ENCODE peak calls at places on chromosomes 1 and 21, in five cellular contexts. C is NB4, D is breast epithelium, I is Peyer's patch, Q is tibial nerve. J is an unnamed sample.

GRCh38 chr1:152495066-152495675 is 15.4 kb upstream of the LCE5A start:
- DNase-seq in C (peak), D (no peak), I (peak), Q (no peak), J (no peak)

GRCh38 chr1:172499636-172500141 is 33.3 kb upstream of the SUCO start:
- DNase-seq in C (peak), D (no peak), I (peak), Q (no peak), J (peak)

GRCh38 chr21:38999148-38999547 is 184.1 kb downstream of the PSMG1 start:
- DNase-seq in C (no peak), D (no peak), I (no peak), Q (no peak), J (no peak)

GRCh38 chr1:9319208-9319788 is 26.6 kb downstream of the SPSB1 start:
- DNase-seq in C (no peak), D (no peak), I (no peak), Q (no peak), J (no peak)

GRCh38 chr1:19643602-19644419 is at the start of gene NBL1:
- DNase-seq in C (peak), D (peak), I (peak), Q (peak), J (peak)

GRCh38 chr1:32797456-32797855 is 19.7 kb downstream of the YARS1 start:
- DNase-seq in C (no peak), D (no peak), I (no peak), Q (no peak), J (no peak)

GRCh38 chr1:212225416-212225815 is 59.8 kb upstream of the PPP2R5A start:
- DNase-seq in C (no peak), D (no peak), I (no peak), Q (no peak), J (no peak)

GRCh38 chr1:196372896-196373536 is 235.2 kb downstream of the KCNT2 start:
- DNase-seq in C (peak), D (no peak), I (no peak), Q (no peak), J (no peak)

GRCh38 chr1:181089017-181089776 is 697 bp downstream of the IER5 start:
- DNase-seq in C (peak), D (no peak), I (peak), Q (no peak), J (no peak)

GRCh38 chr1:39148942-39149341 is 55.6 kb upstream of the MACF1 start:
- DNase-seq in C (no peak), D (no peak), I (no peak), Q (no peak), J (no peak)

GRCh38 chr1:173056355-173056754 is 5.6 kb upstream of the TNFSF18 start:
- DNase-seq in C (no peak), D (no peak), I (no peak), Q (no peak), J (no peak)

GRCh38 chr1:20169932-20170331 is 16.0 kb upstream of the UBXN10 start:
- DNase-seq in C (no peak), D (no peak), I (no peak), Q (no peak), J (no peak)

GRCh38 chr1:240414237-240414636 is 197.7 kb downstream of the GREM2 start:
- DNase-seq in C (no peak), D (no peak), I (no peak), Q (no peak), J (no peak)

GRCh38 chr1:20265243-20265642 is 25.4 kb upstream of the VWA5B1 start:
- DNase-seq in C (no peak), D (no peak), I (no peak), Q (no peak), J (no peak)

GRCh38 chr1:201085902-201086735 is 26.1 kb downstream of the CACNA1S start:
- DNase-seq in C (peak), D (no peak), I (peak), Q (no peak), J (peak)
- TF ChIP-seq CTCF in C (peak), D (peak), I (no peak), Q (peak), J (peak)

GRCh38 chr1:155273134-155273982 is at the start of gene CLK2:
- DNase-seq in C (peak), D (peak), I (peak), Q (peak), J (peak)
- TF ChIP-seq POLR2A in C (peak), D (peak), I (peak), Q (peak), J (peak)

GRCh38 chr1:156743367-156744302 is 2.7 kb upstream of the MRPL24 start:
- DNase-seq in C (no peak), D (no peak), I (no peak), Q (no peak), J (no peak)
- TF ChIP-seq CTCF in C (no peak), D (no peak), I (no peak), Q (no peak), J (no peak)

GRCh38 chr1:2400950-2401649 is 9.5 kb downstream of the RER1 start:
- DNase-seq in C (no peak), D (no peak), I (no peak), Q (no peak), J (no peak)

GRCh38 chr1:2404890-2405511 is 7.4 kb downstream of the PEX10 start:
- DNase-seq in C (no peak), D (no peak), I (no peak), Q (no peak), J (no peak)

GRCh38 chr1:2402420-2402819 is 9.9 kb downstream of the PEX10 start:
- DNase-seq in C (no peak), D (no peak), I (no peak), Q (no peak), J (no peak)

GRCh38 chr1:2404142-2404889 is 8.0 kb downstream of the PEX10 start:
- DNase-seq in C (no peak), D (no peak), I (no peak), Q (no peak), J (no peak)

DNA sequence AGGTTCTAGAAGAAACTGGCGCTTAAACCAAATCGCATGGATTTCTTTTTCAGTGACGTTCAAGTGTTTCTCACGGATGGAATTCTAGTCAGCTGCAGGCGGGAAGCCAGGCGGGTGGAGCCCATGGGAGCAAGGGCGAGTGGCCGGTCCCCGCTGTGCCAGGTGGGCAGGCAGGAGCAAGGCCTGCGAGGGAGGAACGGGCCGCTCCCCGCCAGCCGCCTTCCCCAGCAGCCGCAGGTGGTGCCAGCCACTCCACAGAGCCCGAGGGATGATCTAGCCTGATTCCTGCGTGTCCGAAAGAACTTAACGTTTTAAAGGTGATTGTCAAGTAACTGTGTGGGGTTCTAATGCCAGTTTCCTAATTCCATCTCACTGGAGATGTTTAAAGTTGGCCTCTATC is 9.1 kb downstream of the PEX10 start:
- DNase-seq in C (no peak), D (no peak), I (no peak), Q (no peak), J (no peak)
- TF ChIP-seq POLR2A in C (no peak), D (no peak), I (no peak), Q (no peak), J (no peak)

GRCh38 chr1:167060141-167061072 is 29.8 kb downstream of the GPA33 start:
- DNase-seq in C (peak), D (no peak), I (no peak), Q (no peak), J (no peak)
- TF ChIP-seq CTCF in C (peak), D (no peak), I (no peak), Q (no peak), J (no peak)

DNA sequence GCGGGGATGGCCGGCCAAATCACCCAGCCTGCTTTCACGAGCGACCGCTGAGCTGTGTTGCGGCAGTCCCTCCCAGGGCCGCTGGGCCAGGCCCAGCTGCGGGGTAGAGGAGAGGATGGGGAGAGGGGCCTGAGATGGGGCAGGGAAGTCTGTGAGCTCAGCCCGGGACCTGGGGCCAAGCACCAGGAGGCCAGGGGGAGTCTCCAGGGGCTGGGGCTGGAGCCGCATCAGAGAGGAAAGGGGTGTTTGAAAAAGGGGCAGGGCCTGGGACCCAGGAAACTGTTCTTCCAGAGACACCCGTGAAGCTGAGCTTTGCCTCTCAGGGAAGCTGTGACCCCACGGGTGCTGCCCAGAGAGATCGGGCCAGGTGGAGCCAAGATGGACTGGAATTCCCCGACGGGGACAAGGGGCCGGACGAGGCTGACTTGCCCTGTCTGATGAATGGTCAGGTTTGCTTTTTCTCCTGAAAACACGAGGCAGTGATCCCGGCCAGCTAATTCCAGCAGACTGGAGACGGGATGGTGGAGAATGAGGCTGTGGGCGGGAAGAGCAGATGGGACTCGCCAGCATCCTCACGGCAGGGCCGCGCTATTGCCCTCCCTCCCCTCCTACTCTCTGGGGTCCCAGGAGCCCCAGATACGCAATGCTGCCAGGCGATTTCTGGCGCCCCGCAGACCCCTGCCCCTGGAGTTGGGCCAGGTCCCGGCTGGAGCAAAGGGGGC is 40.3 kb upstream of the COL18A1 start:
- DNase-seq in C (no peak), D (no peak), I (no peak), Q (no peak), J (no peak)
- TF ChIP-seq POLR2A in C (no peak), D (no peak), I (no peak), Q (peak), J (no peak)

DNA sequence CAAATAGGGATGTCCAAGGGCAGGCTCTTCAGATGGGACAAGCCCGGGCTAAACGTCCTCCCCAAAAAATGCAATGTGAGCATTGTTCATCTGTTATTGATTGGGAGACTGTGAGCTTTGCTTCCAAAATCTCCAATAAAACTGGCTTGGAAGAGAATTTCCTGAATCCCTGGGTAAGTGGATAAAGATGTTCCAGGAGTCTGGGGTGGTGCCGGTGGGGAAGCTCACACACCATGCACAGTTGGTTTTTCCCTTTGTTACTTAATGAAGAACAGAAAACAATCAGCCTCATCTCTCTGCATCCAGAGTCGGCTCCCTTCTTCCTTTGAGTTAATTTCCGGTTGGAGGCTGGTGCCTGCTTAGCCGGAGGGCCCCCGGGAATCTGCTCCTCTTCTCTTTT is 72.1 kb upstream of the ZBTB40 start:
- DNase-seq in C (no peak), D (no peak), I (no peak), Q (no peak), J (no peak)
- TF ChIP-seq CTCF in C (no peak), D (no peak), I (no peak), Q (no peak), J (no peak)

DNA sequence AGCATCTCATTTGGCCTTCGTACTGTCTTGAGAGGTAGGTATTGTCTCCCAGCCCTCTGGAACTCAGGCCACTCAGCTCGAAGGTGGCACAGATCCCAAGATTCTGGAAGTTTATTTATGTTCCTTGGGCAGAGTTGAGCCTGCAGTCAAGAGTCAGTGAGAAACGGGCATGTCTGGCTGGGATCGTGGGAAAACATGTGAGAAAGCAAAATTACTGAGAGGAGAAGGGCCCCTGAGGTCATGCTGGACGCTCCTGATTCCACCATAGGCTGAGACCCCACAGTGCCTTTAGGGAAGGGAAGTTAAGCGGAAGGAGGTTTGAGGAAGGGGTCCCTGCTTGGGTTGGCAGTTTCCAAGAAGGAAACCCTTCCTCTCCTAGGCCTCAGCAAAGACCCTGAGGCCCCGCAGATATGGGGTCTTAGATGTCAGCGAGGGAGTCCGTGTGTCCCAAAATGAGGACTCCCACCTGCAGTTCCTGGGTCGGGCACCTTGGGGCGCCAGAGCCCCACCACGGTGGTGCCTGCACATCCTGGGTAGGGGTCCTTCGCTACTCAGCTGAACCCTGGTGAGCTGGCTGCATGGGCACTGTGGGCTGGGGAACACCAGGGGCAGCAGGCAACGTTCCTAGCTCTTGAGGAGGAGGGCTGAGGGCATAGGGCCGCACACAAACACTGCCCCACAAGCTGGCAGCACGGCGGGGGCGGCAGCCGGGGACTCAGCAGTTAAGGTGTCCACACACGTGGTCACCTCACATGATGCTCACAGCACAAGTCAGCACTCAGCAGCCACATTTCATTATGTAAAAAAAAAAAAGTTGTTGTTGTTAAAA is 12.3 kb upstream of the SEMA4A start:
- DNase-seq in C (peak), D (no peak), I (no peak), Q (no peak), J (peak)
- TF ChIP-seq POLR2A in C (no peak), D (no peak), I (no peak), Q (no peak), J (no peak)

GRCh38 chr1:111977378-111977777 is 12.1 kb downstream of the KCND3 start:
- DNase-seq in C (no peak), D (no peak), I (no peak), Q (no peak), J (no peak)

GRCh38 chr1:111976332-111976731 is 13.1 kb downstream of the KCND3 start:
- DNase-seq in C (no peak), D (no peak), I (no peak), Q (no peak), J (peak)

GRCh38 chr1:111978695-111979094 is 10.8 kb downstream of the KCND3 start:
- DNase-seq in C (no peak), D (no peak), I (no peak), Q (no peak), J (no peak)

GRCh38 chr1:111973150-111973549 is 16.3 kb downstream of the KCND3 start:
- DNase-seq in C (no peak), D (no peak), I (no peak), Q (no peak), J (no peak)

DNA sequence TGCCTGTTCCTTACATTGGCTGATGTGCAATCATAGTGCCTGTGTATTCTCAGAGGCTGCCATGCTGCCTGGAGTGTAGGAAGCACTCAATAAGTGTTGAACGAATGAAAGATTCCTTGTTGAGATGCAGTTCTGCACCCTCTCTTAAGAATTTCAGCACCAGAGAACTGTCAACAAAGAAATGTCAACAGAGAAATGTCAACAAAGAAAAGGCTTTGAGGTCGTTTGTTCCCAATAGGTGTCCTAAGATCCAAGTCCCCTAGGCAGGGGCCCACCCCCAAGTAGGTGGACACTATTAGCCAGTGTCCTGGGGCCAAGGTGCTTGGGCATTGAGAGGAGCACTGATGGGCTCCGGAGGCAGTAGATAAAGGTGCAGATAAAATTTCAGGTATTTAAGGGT is 12.6 kb downstream of the KCND3 start:
- DNase-seq in C (no peak), D (no peak), I (no peak), Q (no peak), J (peak)
- TF ChIP-seq CTCF in C (no peak), D (no peak), I (no peak), Q (no peak), J (no peak)